ENCODE peak calls at places on chromosome 3, in seven cellular contexts. C is lower leg skin; K is GM23248; H is CD4-positive, CD25-positive, alpha-beta regulatory T cell; O is stomach; L is GM12864; X is CD8-positive, alpha-beta memory T cell. N is an unnamed sample.

GRCh38 chr3:189720746-189721426 is 89.7 kb downstream of the TP63 start:
- DNase-seq in C (no peak), K (no peak), H (no peak), O (no peak), L (no peak), X (no peak), N (no peak)

GRCh38 chr3:172296248-172296974 is 151.8 kb downstream of the GHSR start:
- DNase-seq in C (no peak), K (no peak), H (no peak), O (no peak), L (no peak), X (no peak), N (no peak)

GRCh38 chr3:156511987-156512677 is 42.8 kb downstream of the SSR3 start:
- DNase-seq in C (no peak), K (no peak), H (no peak), O (no peak), L (no peak), X (no peak), N (no peak)

GRCh38 chr3:102400766-102401165 is 34.0 kb upstream of the ZPLD1 start:
- DNase-seq in C (no peak), K (peak), H (no peak), O (no peak), L (no peak), X (no peak), N (no peak)

GRCh38 chr3:141402476-141403171 is 34.3 kb downstream of the ZBTB38 start:
- DNase-seq in C (peak), K (peak), H (peak), O (peak), L (no peak), X (peak), N (peak)

GRCh38 chr3:134642445-134643149 is 8.2 kb downstream of the KY start:
- DNase-seq in C (peak), K (no peak), H (no peak), O (peak), L (no peak), X (no peak), N (no peak)

GRCh38 chr3:15387171-15387581 is 40.2 kb downstream of the METTL6 start:
- DNase-seq in C (peak), K (peak), H (no peak), O (no peak), L (no peak), X (no peak), N (no peak)

GRCh38 chr3:3196148-3196861 is 16.8 kb upstream of the CRBN start:
- DNase-seq in C (no peak), K (peak), H (no peak), O (no peak), L (no peak), X (no peak), N (no peak)

GRCh38 chr3:99638244-99638948 is at the start of gene COL8A1:
- DNase-seq in C (no peak), K (peak), H (no peak), O (no peak), L (no peak), X (no peak), N (peak)

GRCh38 chr3:69838217-69838616 is 99.0 kb downstream of the MITF start:
- DNase-seq in C (no peak), K (peak), H (no peak), O (no peak), L (no peak), X (no peak), N (no peak)

GRCh38 chr3:32082727-32083126 is 23.7 kb upstream of the GPD1L start:
- DNase-seq in C (no peak), K (peak), H (no peak), O (no peak), L (no peak), X (no peak), N (peak)

GRCh38 chr3:95277614-95278013 is 1214.8 kb downstream of the NSUN3 start:
- DNase-seq in C (no peak), K (no peak), H (no peak), O (no peak), L (no peak), X (no peak), N (no peak)

GRCh38 chr3:113898892-113899291 is 48.9 kb upstream of the ZDHHC23 start:
- DNase-seq in C (no peak), K (peak), H (no peak), O (no peak), L (no peak), X (no peak), N (no peak)

GRCh38 chr3:173287361-173287760 is 110.2 kb upstream of the NLGN1 start:
- DNase-seq in C (no peak), K (no peak), H (no peak), O (no peak), L (no peak), X (no peak), N (no peak)

GRCh38 chr3:96813820-96814580 is 394 bp upstream of the EPHA6 start:
- DNase-seq in C (peak), K (peak), H (no peak), O (peak), L (no peak), X (no peak), N (peak)

GRCh38 chr3:161372321-161373260 is 1.3 kb upstream of the SPTSSB start:
- DNase-seq in C (peak), K (peak), H (peak), O (peak), L (no peak), X (no peak), N (peak)

GRCh38 chr3:57062119-57062631 is 1.7 kb downstream of the SPATA12 start:
- DNase-seq in C (no peak), K (no peak), H (no peak), O (no peak), L (no peak), X (no peak), N (no peak)

GRCh38 chr3:57061556-57061955 is 1.1 kb downstream of the SPATA12 start:
- DNase-seq in C (no peak), K (no peak), H (no peak), O (no peak), L (no peak), X (no peak), N (no peak)

GRCh38 chr3:57059416-57059815 is 1.0 kb upstream of the SPATA12 start:
- DNase-seq in C (no peak), K (no peak), H (no peak), O (no peak), L (no peak), X (no peak), N (no peak)

GRCh38 chr3:57063027-57063426 is 2.6 kb downstream of the SPATA12 start:
- DNase-seq in C (no peak), K (no peak), H (no peak), O (no peak), L (no peak), X (no peak), N (no peak)

GRCh38 chr3:57060089-57060829 is at the start of gene SPATA12:
- DNase-seq in C (peak), K (peak), H (no peak), O (peak), L (no peak), X (no peak), N (peak)
- H3K4me3 ChIP-seq in C (no peak), K (no peak), H (no peak), O (no peak), L (no peak), X (no peak), N (no peak)

GRCh38 chr3:29527251-29527650 is 246.4 kb downstream of the RBMS3 start:
- DNase-seq in C (no peak), K (no peak), H (no peak), O (no peak), L (no peak), X (no peak), N (no peak)

GRCh38 chr3:29536016-29536736 is 255.3 kb downstream of the RBMS3 start:
- DNase-seq in C (no peak), K (no peak), H (no peak), O (no peak), L (no peak), X (no peak), N (no peak)

GRCh38 chr3:29533992-29534391 is 253.1 kb downstream of the RBMS3 start:
- DNase-seq in C (no peak), K (no peak), H (no peak), O (no peak), L (no peak), X (no peak), N (no peak)

GRCh38 chr3:29532473-29532872 is 251.6 kb downstream of the RBMS3 start:
- DNase-seq in C (no peak), K (no peak), H (no peak), O (no peak), L (no peak), X (no peak), N (no peak)

GRCh38 chr3:29531611-29532150 is 250.8 kb downstream of the RBMS3 start:
- DNase-seq in C (no peak), K (no peak), H (no peak), O (no peak), L (no peak), X (no peak), N (no peak)
- H3K4me3 ChIP-seq in C (no peak), K (no peak), H (no peak), O (no peak), L (no peak), X (no peak), N (no peak)

GRCh38 chr3:49787536-49787935 is 1.2 kb upstream of the IP6K1 start:
- DNase-seq in C (no peak), K (no peak), H (no peak), O (no peak), L (no peak), X (no peak), N (no peak)
- H3K4me3 ChIP-seq in C (no peak), K (no peak), H (no peak), O (no peak), L (no peak), X (no peak), N (no peak)

GRCh38 chr3:45644063-45644462 is 45.1 kb upstream of the SACM1L start:
- DNase-seq in C (no peak), K (peak), H (no peak), O (no peak), L (no peak), X (no peak), N (no peak)
- H3K4me3 ChIP-seq in C (no peak), K (peak), H (no peak), O (no peak), L (no peak), X (no peak), N (no peak)

GRCh38 chr3:52690560-52690959 is 4.7 kb downstream of the GNL3 start:
- DNase-seq in C (no peak), K (no peak), H (no peak), O (no peak), L (no peak), X (no peak), N (no peak)

GRCh38 chr3:52688266-52688665 is 2.4 kb downstream of the GNL3 start:
- DNase-seq in C (no peak), K (no peak), H (no peak), O (no peak), L (no peak), X (no peak), N (peak)

GRCh38 chr3:52685705-52686691 is at the start of the genes GNL3 and PBRM1:
- DNase-seq in C (peak), K (peak), H (peak), O (peak), L (peak), X (peak), N (peak)

GRCh38 chr3:52685285-52685704 is 418 bp downstream of the PBRM1 start:
- DNase-seq in C (peak), K (peak), H (peak), O (peak), L (peak), X (peak), N (peak)

DNA sequence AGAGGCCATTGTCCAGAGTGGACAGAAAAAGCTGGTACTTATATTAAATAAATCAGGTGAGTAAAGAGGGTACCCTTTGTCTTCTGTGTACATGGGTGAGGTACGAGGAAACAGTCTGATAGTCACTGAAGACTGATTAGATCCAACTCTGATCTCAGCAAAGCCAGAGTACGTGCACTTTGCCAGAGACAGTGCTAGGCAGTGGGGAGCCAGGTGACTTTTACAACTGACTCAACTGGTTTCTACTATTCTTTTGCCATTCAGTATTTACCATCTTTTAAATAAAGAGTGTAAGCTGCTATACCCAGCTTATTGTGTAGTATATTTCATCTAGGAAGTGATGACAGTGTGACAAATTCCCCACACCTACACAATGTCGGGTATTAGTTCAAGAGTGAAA is 3.3 kb downstream of the GNL3 start:
- DNase-seq in C (no peak), K (no peak), H (no peak), O (no peak), L (no peak), X (no peak), N (peak)
- H3K4me3 ChIP-seq in C (no peak), K (no peak), H (no peak), O (no peak), L (no peak), X (no peak), N (peak)

GRCh38 chr3:154718058-154718457 is 288.1 kb upstream of the GPR149 start:
- DNase-seq in C (no peak), K (no peak), H (no peak), O (no peak), L (no peak), X (no peak), N (no peak)
- H3K4me3 ChIP-seq in C (no peak), K (no peak), H (no peak), O (no peak), L (no peak), X (no peak), N (no peak)

GRCh38 chr3:151315136-151315535 is 1.5 kb downstream of the GPR87 start:
- DNase-seq in C (no peak), K (peak), H (no peak), O (no peak), L (no peak), X (no peak), N (no peak)

GRCh38 chr3:151318313-151318712 is 1.7 kb upstream of the GPR87 start:
- DNase-seq in C (no peak), K (peak), H (no peak), O (no peak), L (no peak), X (no peak), N (no peak)

GRCh38 chr3:151315846-151316245 is 774 bp downstream of the GPR87 start:
- DNase-seq in C (no peak), K (no peak), H (no peak), O (no peak), L (no peak), X (no peak), N (peak)

GRCh38 chr3:151314593-151314992 is 2.0 kb downstream of the GPR87 start:
- DNase-seq in C (no peak), K (no peak), H (no peak), O (no peak), L (no peak), X (no peak), N (no peak)

DNA sequence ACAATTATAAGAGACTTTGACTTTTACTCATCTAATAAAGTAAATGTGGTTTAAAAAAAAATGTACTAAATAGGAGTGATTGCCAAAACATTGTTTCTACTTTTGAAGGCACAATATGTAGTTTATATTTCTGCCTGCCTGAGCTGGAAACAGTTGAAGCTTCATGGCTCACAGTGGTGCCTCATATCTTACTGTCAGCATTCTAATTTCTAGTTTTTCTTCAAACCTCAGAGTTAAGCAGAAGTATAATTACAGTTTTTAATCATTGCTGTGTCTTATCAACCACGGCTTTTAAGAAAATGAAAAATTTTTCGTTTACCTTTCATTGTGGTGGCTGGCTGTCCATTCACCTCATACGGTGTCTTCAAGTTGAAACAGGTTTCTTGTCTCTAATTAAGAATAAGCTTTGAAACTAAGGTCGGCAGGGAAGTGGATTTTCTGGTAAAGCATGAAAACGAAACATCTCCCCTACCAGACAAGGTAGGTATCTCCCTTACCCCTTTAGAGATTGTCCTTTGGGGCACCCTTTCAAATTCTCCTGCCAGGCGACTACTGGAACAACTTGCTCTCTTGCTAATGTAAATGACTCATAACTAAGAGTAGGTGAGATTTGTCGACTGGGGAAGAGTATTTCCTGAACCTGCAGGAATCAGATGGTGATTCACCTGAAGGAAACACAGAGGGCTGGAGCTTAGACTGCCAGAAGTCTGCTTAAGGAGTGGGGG is at the start of gene GPR87:
- DNase-seq in C (no peak), K (peak), H (no peak), O (no peak), L (no peak), X (no peak), N (peak)
- H3K4me3 ChIP-seq in C (no peak), K (no peak), H (no peak), O (no peak), L (no peak), X (no peak), N (no peak)

GRCh38 chr3:184158394-184158793 is 3.2 kb downstream of the DVL3 start:
- DNase-seq in C (no peak), K (no peak), H (no peak), O (no peak), L (no peak), X (no peak), N (no peak)
- H3K4me3 ChIP-seq in C (no peak), K (peak), H (no peak), O (no peak), L (no peak), X (no peak), N (no peak)

GRCh38 chr3:197241173-197241572 is 57.2 kb downstream of the DLG1 start:
- DNase-seq in C (no peak), K (no peak), H (no peak), O (no peak), L (no peak), X (no peak), N (no peak)

GRCh38 chr3:197237897-197238296 is 60.5 kb downstream of the DLG1 start:
- DNase-seq in C (no peak), K (no peak), H (no peak), O (no peak), L (no peak), X (no peak), N (no peak)

GRCh38 chr3:197239857-197240256 is 58.6 kb downstream of the DLG1 start:
- DNase-seq in C (no peak), K (no peak), H (no peak), O (no peak), L (no peak), X (no peak), N (no peak)

GRCh38 chr3:197236362-197236761 is 62.0 kb downstream of the DLG1 start:
- DNase-seq in C (no peak), K (no peak), H (no peak), O (no peak), L (no peak), X (no peak), N (no peak)

DNA sequence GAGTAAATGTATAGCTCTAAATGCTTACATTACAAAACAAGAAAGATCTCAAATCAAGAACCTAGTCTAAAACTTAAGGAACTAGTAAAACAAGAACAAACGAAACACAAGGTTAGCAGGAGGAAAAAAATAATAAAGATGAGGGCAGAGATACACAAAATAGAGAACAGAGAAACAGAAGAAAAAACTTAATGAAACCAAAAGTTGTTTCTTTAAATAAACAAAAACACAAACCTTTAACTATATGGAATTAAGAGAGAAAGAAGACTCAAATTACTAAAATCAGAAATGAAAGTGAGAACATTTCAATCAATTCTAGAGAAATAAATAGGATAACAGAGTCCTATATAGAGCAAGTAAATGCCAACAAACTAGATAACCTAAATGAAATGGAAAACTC is 59.6 kb downstream of the DLG1 start:
- DNase-seq in C (no peak), K (no peak), H (no peak), O (no peak), L (no peak), X (no peak), N (no peak)
- H3K4me3 ChIP-seq in C (no peak), K (no peak), H (peak), O (no peak), L (no peak), X (no peak), N (no peak)

GRCh38 chr3:177306252-177306651 is 109.0 kb upstream of the TBL1XR1 start:
- DNase-seq in C (no peak), K (peak), H (no peak), O (no peak), L (no peak), X (no peak), N (no peak)
- H3K4me3 ChIP-seq in C (no peak), K (no peak), H (no peak), O (no peak), L (no peak), X (no peak), N (no peak)